ENCODE peak calls at places on chromosomes 11 and 22, in four cellular contexts. Y is HepG2, A is A549, M is WTC11. P is an unnamed sample.

GRCh38 chr11:66113132-66113856 is 43.2 kb downstream of the PACS1 start:
- DNase-seq in Y (peak), A (peak), M (no peak), P (no peak)

GRCh38 chr22:24594569-24595120 is 1.8 kb upstream of the LRRC75B start:
- DNase-seq in Y (no peak), A (no peak), M (no peak), P (no peak)

GRCh38 chr22:25929479-25929878 is 187.5 kb downstream of the MYO18B start:
- DNase-seq in Y (no peak), A (no peak), M (no peak), P (no peak)

GRCh38 chr11:62487698-62488551 is 58.7 kb downstream of the AHNAK start:
- DNase-seq in Y (no peak), A (no peak), M (no peak), P (no peak)

GRCh38 chr11:121426476-121427454 is 25.3 kb upstream of the SORL1 start:
- DNase-seq in Y (no peak), A (peak), M (peak), P (peak)

GRCh38 chr22:35971418-35972119 is 57.1 kb downstream of the RBFOX2 start:
- DNase-seq in Y (peak), A (no peak), M (no peak), P (no peak)

GRCh38 chr22:25053153-25053805 is 100.8 kb downstream of the KIAA1671 start:
- DNase-seq in Y (peak), A (no peak), M (no peak), P (no peak)

GRCh38 chr22:27730649-27731433 is 70.7 kb downstream of the MN1 start:
- DNase-seq in Y (no peak), A (no peak), M (no peak), P (no peak)

GRCh38 chr22:38694049-38694448 is 6.7 kb downstream of the JOSD1 start:
- DNase-seq in Y (peak), A (no peak), M (no peak), P (no peak)

GRCh38 chr11:112294688-112295340 is 34.2 kb upstream of the PLET1 start:
- DNase-seq in Y (no peak), A (no peak), M (no peak), P (no peak)

GRCh38 chr11:44256673-44257291 is 53.2 kb downstream of the ALX4 start:
- DNase-seq in Y (peak), A (no peak), M (no peak), P (no peak)

GRCh38 chr11:69232821-69233760 is 60.9 kb upstream of the MYEOV start:
- DNase-seq in Y (no peak), A (no peak), M (no peak), P (no peak)

GRCh38 chr11:67302571-67303131 is 679 bp upstream of the SSH3 start:
- DNase-seq in Y (no peak), A (no peak), M (peak), P (no peak)

GRCh38 chr22:38728899-38729796 is 23.4 kb downstream of the GTPBP1 start:
- DNase-seq in Y (peak), A (no peak), M (no peak), P (no peak)

GRCh38 chr11:100687630-100688395 is 725 bp downstream of the ARHGAP42 start:
- DNase-seq in Y (peak), A (peak), M (peak), P (peak)

GRCh38 chr11:134024420-134025085 is 44.3 kb upstream of the JAM3 start:
- DNase-seq in Y (no peak), A (no peak), M (no peak), P (no peak)

GRCh38 chr11:77073328-77074001 is 6.7 kb downstream of the CAPN5 start:
- DNase-seq in Y (peak), A (peak), M (no peak), P (peak)

GRCh38 chr11:77074626-77075221 is 8.0 kb downstream of the CAPN5 start:
- DNase-seq in Y (no peak), A (no peak), M (no peak), P (no peak)

GRCh38 chr11:77072851-77073327 is 6.1 kb downstream of the CAPN5 start:
- DNase-seq in Y (no peak), A (no peak), M (no peak), P (no peak)

GRCh38 chr11:77075425-77075905 is 8.7 kb downstream of the CAPN5 start:
- DNase-seq in Y (no peak), A (no peak), M (no peak), P (no peak)

DNA sequence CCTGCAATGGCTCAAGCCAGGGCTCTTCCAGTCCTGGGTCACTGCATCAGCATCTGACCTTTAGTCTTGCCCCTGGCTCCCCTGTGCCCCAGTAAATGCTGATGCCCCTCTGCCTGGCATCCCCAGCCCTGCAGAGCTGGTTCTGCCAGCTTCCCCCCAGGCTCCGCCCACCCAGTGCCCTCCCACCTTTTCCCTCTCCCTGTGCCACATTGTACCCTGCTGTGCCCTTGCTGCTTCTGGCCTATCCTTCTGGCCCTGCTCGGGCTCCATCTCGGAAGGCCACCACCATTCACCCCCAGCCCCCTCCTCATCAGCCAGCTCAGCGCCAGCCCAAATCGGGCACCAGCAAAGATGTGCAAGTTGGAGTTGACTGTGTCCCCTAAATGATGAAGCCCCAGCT is 7.4 kb downstream of the CAPN5 start:
- DNase-seq in Y (no peak), A (no peak), M (no peak), P (no peak)
- TF ChIP-seq HMGXB4 in Y (no peak), A (no peak), M (no peak), P (no peak)

GRCh38 chr11:111001986-111002616 is 243.4 kb upstream of the POU2AF2 start:
- DNase-seq in Y (no peak), A (no peak), M (no peak), P (no peak)
- TF ChIP-seq HMGXB4 in Y (no peak), A (no peak), M (no peak), P (no peak)

GRCh38 chr11:83124631-83125424 is 32.1 kb upstream of the PCF11 start:
- DNase-seq in Y (no peak), A (no peak), M (no peak), P (no peak)
- TF ChIP-seq HMGXB4 in Y (no peak), A (no peak), M (no peak), P (no peak)

DNA sequence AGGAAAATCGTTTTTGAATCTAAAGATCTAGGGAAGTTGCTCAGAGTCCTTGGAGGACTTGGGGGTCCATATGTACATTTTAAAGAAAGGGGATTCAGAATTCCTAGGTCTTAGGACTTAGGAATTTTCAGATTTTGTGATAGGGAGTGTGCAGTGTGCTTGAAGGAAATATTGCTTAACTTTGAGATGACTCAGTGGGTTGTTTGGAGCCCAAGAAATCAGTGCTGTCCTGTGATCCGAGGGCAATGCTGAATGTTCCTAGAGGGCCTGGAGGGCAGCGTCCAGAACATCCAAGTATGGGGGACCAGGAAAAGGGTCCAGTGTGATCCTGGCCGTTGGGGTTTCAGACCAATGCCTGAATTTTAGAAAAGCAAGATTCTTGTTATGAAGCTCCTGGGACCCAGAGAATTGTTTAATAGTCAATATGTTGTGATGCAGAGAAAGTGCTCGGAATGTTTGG is 3.1 kb upstream of the IGF2 start:
- DNase-seq in Y (no peak), A (no peak), M (no peak), P (no peak)
- TF ChIP-seq HMGXB4 in Y (no peak), A (no peak), M (no peak), P (no peak)